ENCODE peak calls at places on chromosome 2, in nine cellular contexts. P, A, J, C, S, G, L, B and Z are unnamed samples.
A peak's percentile ranks its signal among the peaks of the same experiment; 100 is the strongest.

GRCh38 chr2:96527052-96527964 is 9.2 kb upstream of the ARID5A start:
- DNase-seq in P (peak; percentile 78), A (peak; percentile 47), J (peak; percentile 37), C (peak; percentile 68), S (peak; percentile 18), G (peak; percentile 26), L (peak; percentile 83), B (peak; percentile 43), Z (no peak)

GRCh38 chr2:39688181-39688580 is 22.5 kb downstream of the TMEM178A start:
- DNase-seq in P (no peak), A (no peak), J (no peak), C (no peak), S (no peak), G (no peak), L (no peak), B (no peak), Z (no peak)

GRCh38 chr2:72222829-72223564 is 75.3 kb upstream of the CYP26B1 start:
- DNase-seq in P (no peak), A (peak; percentile 62), J (no peak), C (no peak), S (peak; percentile 87), G (peak; percentile 60), L (no peak), B (no peak), Z (no peak)

GRCh38 chr2:37653805-37654378 is 17.6 kb downstream of the CDC42EP3 start:
- DNase-seq in P (peak; percentile 76), A (no peak), J (no peak), C (no peak), S (no peak), G (no peak), L (no peak), B (no peak), Z (peak; percentile 21)

GRCh38 chr2:117794668-117795067 is 19.8 kb upstream of the DDX18 start:
- DNase-seq in P (no peak), A (no peak), J (no peak), C (no peak), S (peak; percentile 27), G (no peak), L (no peak), B (no peak), Z (no peak)

GRCh38 chr2:218804817-218805216 is 22.9 kb downstream of the CYP27A1 start:
- DNase-seq in P (no peak), A (no peak), J (no peak), C (no peak), S (no peak), G (no peak), L (no peak), B (no peak), Z (no peak)

GRCh38 chr2:232341061-232341738 is 37.4 kb upstream of the ALPP start:
- DNase-seq in P (no peak), A (no peak), J (no peak), C (no peak), S (no peak), G (peak; percentile 9), L (no peak), B (no peak), Z (no peak)

GRCh38 chr2:241636182-241636982 is 576 bp downstream of the THAP4 start:
- DNase-seq in P (peak; percentile 78), A (peak; percentile 32), J (peak; percentile 22), C (peak; percentile 26), S (peak; percentile 20), G (peak; percentile 39), L (peak; percentile 37), B (peak; percentile 20), Z (no peak)

GRCh38 chr2:233266481-233266880 is 15.0 kb downstream of the ATG16L1 start:
- DNase-seq in P (no peak), A (no peak), J (no peak), C (no peak), S (no peak), G (no peak), L (no peak), B (no peak), Z (no peak)

GRCh38 chr2:171522804-171523338 is 597 bp downstream of the CYBRD1 start:
- DNase-seq in P (peak; percentile 78), A (no peak), J (no peak), C (peak; percentile 22), S (no peak), G (no peak), L (peak; percentile 10), B (no peak), Z (no peak)

GRCh38 chr2:176127769-176128072 is 1.8 kb upstream of the HOXD8 start:
- DNase-seq in P (no peak), A (no peak), J (no peak), C (no peak), S (no peak), G (no peak), L (no peak), B (no peak), Z (no peak)

GRCh38 chr2:121110924-121111323 is 174.1 kb downstream of the TFCP2L1 start:
- DNase-seq in P (no peak), A (no peak), J (no peak), C (no peak), S (no peak), G (no peak), L (no peak), B (no peak), Z (no peak)

GRCh38 chr2:80304522-80304878 is at the start of gene LRRTM1:
- DNase-seq in P (peak; percentile 50), A (peak; percentile 21), J (no peak), C (no peak), S (no peak), G (no peak), L (no peak), B (no peak), Z (no peak)

GRCh38 chr2:157777425-157777824 is 98.7 kb downstream of the ACVR1 start:
- DNase-seq in P (peak; percentile 59), A (peak; percentile 82), J (peak; percentile 19), C (no peak), S (peak; percentile 69), G (peak; percentile 50), L (peak; percentile 39), B (peak; percentile 50), Z (peak; percentile 30)

GRCh38 chr2:176891857-176892256 is 320.7 kb upstream of the HNRNPA3 start:
- DNase-seq in P (no peak), A (no peak), J (no peak), C (no peak), S (no peak), G (no peak), L (no peak), B (no peak), Z (no peak)

GRCh38 chr2:109604597-109604996 is 9.2 kb downstream of the SEPTIN10 start:
- DNase-seq in P (no peak), A (peak; percentile 58), J (no peak), C (no peak), S (peak; percentile 92), G (peak; percentile 94), L (no peak), B (no peak), Z (no peak)

GRCh38 chr2:96305979-96306308 is 598 bp upstream of the SNRNP200 start:
- DNase-seq in P (no peak), A (no peak), J (no peak), C (no peak), S (no peak), G (no peak), L (no peak), B (no peak), Z (no peak)